ENCODE peak calls at places on chromosomes 5 and 9, in four cellular contexts. One of them, this sample, is unnamed.

GRCh38 chr9:108569624-108570023 is 286.2 kb downstream of the ACTL7B start:
- DNase-seq in H1: no peak
- DNase-seq in HepG2: no peak
- DNase-seq in K562: no peak
- DNase-seq in this sample: no peak

GRCh38 chr5:65728219-65728618 is 6.2 kb downstream of the NLN start:
- DNase-seq in K562: no peak
- DNase-seq in HepG2: no peak
- DNase-seq in H1: no peak
- DNase-seq in this sample: no peak

GRCh38 chr5:24208540-24209141 is 436.1 kb downstream of the CDH10 start:
- DNase-seq in HepG2: no peak
- DNase-seq in K562: no peak
- DNase-seq in H1: peak; percentile 13
- DNase-seq in this sample: no peak

GRCh38 chr5:137605377-137605776 is 106.3 kb upstream of the SPOCK1 start:
- DNase-seq in HepG2: no peak
- DNase-seq in K562: no peak
- DNase-seq in H1: no peak
- DNase-seq in this sample: no peak

GRCh38 chr5:134059758-134060495 is 54.6 kb upstream of the TCF7 start:
- DNase-seq in K562: no peak
- DNase-seq in H1: no peak
- DNase-seq in HepG2: no peak
- DNase-seq in this sample: no peak

GRCh38 chr5:168315991-168316578 is 24.6 kb downstream of the WWC1 start:
- DNase-seq in K562: no peak
- DNase-seq in H1: no peak
- DNase-seq in HepG2: peak; percentile 86
- DNase-seq in this sample: no peak

GRCh38 chr9:108130896-108131295 is 641.3 kb upstream of the KLF4 start:
- DNase-seq in HepG2: no peak
- DNase-seq in K562: no peak
- DNase-seq in H1: no peak
- DNase-seq in this sample: no peak

GRCh38 chr5:78566747-78567449 is 81.7 kb downstream of the LHFPL2 start:
- DNase-seq in HepG2: no peak
- DNase-seq in H1: no peak
- DNase-seq in K562: no peak
- DNase-seq in this sample: no peak

GRCh38 chr9:5578018-5578697 is 50.7 kb upstream of the RIC1 start:
- DNase-seq in H1: no peak
- DNase-seq in K562: no peak
- DNase-seq in HepG2: no peak
- DNase-seq in this sample: no peak

GRCh38 chr5:99105216-99105615 is 176.4 kb upstream of the CHD1 start:
- DNase-seq in H1: no peak
- DNase-seq in K562: no peak
- DNase-seq in HepG2: no peak
- DNase-seq in this sample: no peak

GRCh38 chr9:121984726-121985402 is 108.2 kb downstream of the TTLL11 start:
- DNase-seq in K562: no peak
- DNase-seq in H1: no peak
- DNase-seq in HepG2: no peak
- DNase-seq in this sample: no peak

GRCh38 chr5:115033861-115034260 is 135.8 kb downstream of the TRIM36 start:
- DNase-seq in HepG2: peak; percentile 6
- DNase-seq in H1: peak; percentile 39
- DNase-seq in K562: no peak
- DNase-seq in this sample: no peak

GRCh38 chr5:172140120-172140519 is 47.9 kb downstream of the STK10 start:
- DNase-seq in K562: no peak
- DNase-seq in H1: no peak
- DNase-seq in HepG2: no peak
- DNase-seq in this sample: no peak

GRCh38 chr5:150142800-150143724 is 12.6 kb downstream of the PDGFRB start:
- DNase-seq in HepG2: peak; percentile 91
- DNase-seq in H1: no peak
- DNase-seq in K562: peak; percentile 51
- DNase-seq in this sample: no peak

GRCh38 chr9:79233542-79233941 is 338.2 kb upstream of the TLE4 start:
- DNase-seq in H1: peak; percentile 34
- DNase-seq in K562: peak; percentile 6
- DNase-seq in HepG2: peak; percentile 33
- DNase-seq in this sample: no peak

GRCh38 chr5:102223542-102224444 is 72.3 kb downstream of the SLCO4C1 start:
- DNase-seq in HepG2: peak; percentile 68
- DNase-seq in K562: peak; percentile 7
- DNase-seq in H1: no peak
- DNase-seq in this sample: no peak

GRCh38 chr5:99130081-99130480 is 201.3 kb upstream of the CHD1 start:
- DNase-seq in H1: no peak
- DNase-seq in K562: no peak
- DNase-seq in HepG2: no peak
- DNase-seq in this sample: no peak

GRCh38 chr9:15253197-15253596 is 53.8 kb downstream of the TTC39B start:
- DNase-seq in HepG2: no peak
- DNase-seq in H1: no peak
- DNase-seq in K562: no peak
- DNase-seq in this sample: no peak

GRCh38 chr9:128370367-128370751 is 815 bp upstream of the URM1 start:
- DNase-seq in H1: no peak
- DNase-seq in HepG2: no peak
- DNase-seq in K562: no peak
- DNase-seq in this sample: no peak

GRCh38 chr5:155728146-155728856 is 598.7 kb upstream of the SGCD start:
- DNase-seq in H1: no peak
- DNase-seq in K562: no peak
- DNase-seq in HepG2: no peak
- DNase-seq in this sample: no peak

GRCh38 chr5:53819482-53819881 is 259.0 kb downstream of the NDUFS4 start:
- DNase-seq in H1: no peak
- DNase-seq in HepG2: no peak
- DNase-seq in K562: peak; percentile 67
- DNase-seq in this sample: no peak

GRCh38 chr9:98304381-98304780 is 48.9 kb upstream of the TBC1D2 start:
- DNase-seq in HepG2: no peak
- DNase-seq in H1: no peak
- DNase-seq in K562: no peak
- DNase-seq in this sample: no peak

GRCh38 chr9:134063088-134063875 is 4.5 kb downstream of the BRD3 start:
- DNase-seq in H1: no peak
- DNase-seq in HepG2: no peak
- DNase-seq in K562: no peak
- DNase-seq in this sample: no peak

GRCh38 chr9:107487521-107488399 is 1.8 kb downstream of the KLF4 start:
- DNase-seq in HepG2: no peak
- DNase-seq in K562: no peak
- DNase-seq in H1: peak; percentile 47
- DNase-seq in this sample: no peak

GRCh38 chr5:134637106-134637721 is 4.6 kb upstream of the SAR1B start:
- DNase-seq in HepG2: no peak
- DNase-seq in H1: no peak
- DNase-seq in K562: no peak
- DNase-seq in this sample: no peak

GRCh38 chr5:168786142-168786541 is 207.0 kb upstream of the PANK3 start:
- DNase-seq in K562: no peak
- DNase-seq in HepG2: no peak
- DNase-seq in H1: no peak
- DNase-seq in this sample: no peak

GRCh38 chr5:89584339-89584956 is 701.5 kb upstream of the MEF2C start:
- DNase-seq in H1: no peak
- DNase-seq in K562: no peak
- DNase-seq in HepG2: no peak
- DNase-seq in this sample: no peak

GRCh38 chr9:106450549-106450948 is 412.4 kb upstream of the ZNF462 start:
- DNase-seq in HepG2: no peak
- DNase-seq in K562: no peak
- DNase-seq in H1: no peak
- DNase-seq in this sample: no peak

GRCh38 chr9:113919422-113919821 is 43.3 kb downstream of the ZNF618 start:
- DNase-seq in K562: no peak
- DNase-seq in H1: no peak
- DNase-seq in HepG2: no peak
- DNase-seq in this sample: no peak

GRCh38 chr5:36150676-36151433 is 832 bp downstream of the LMBRD2 start:
- DNase-seq in H1: no peak
- DNase-seq in HepG2: peak; percentile 62
- DNase-seq in K562: peak; percentile 74
- DNase-seq in this sample: no peak

GRCh38 chr5:1666812-1667588 is 132.6 kb downstream of the MRPL36 start:
- DNase-seq in HepG2: no peak
- DNase-seq in K562: peak; percentile 87
- DNase-seq in H1: no peak
- DNase-seq in this sample: no peak

GRCh38 chr9:12770261-12770660 is 4.6 kb upstream of the LURAP1L start:
- DNase-seq in K562: no peak
- DNase-seq in HepG2: no peak
- DNase-seq in H1: no peak
- DNase-seq in this sample: no peak

GRCh38 chr5:147780924-147781530 is 1.5 kb downstream of the JAKMIP2 start:
- DNase-seq in H1: no peak
- DNase-seq in HepG2: no peak
- DNase-seq in K562: no peak
- DNase-seq in this sample: no peak

GRCh38 chr9:129200255-129200654 is 22.2 kb upstream of the IER5L start:
- DNase-seq in HepG2: no peak
- DNase-seq in H1: no peak
- DNase-seq in K562: no peak
- DNase-seq in this sample: no peak

GRCh38 chr5:80275347-80275746 is 19.5 kb upstream of the SERINC5 start:
- DNase-seq in HepG2: peak; percentile 40
- DNase-seq in K562: peak; percentile 19
- DNase-seq in H1: no peak
- DNase-seq in this sample: no peak

GRCh38 chr5:33890633-33891032 is 1.2 kb downstream of the ADAMTS12 start:
- DNase-seq in HepG2: no peak
- DNase-seq in H1: no peak
- DNase-seq in K562: no peak
- DNase-seq in this sample: no peak
- TF ChIP-seq HDAC6 in HepG2: no peak
- TF ChIP-seq HDAC6 in H1: no peak
- TF ChIP-seq HDAC6 in K562: no peak
- TF ChIP-seq HDAC6 in this sample: no peak

DNA sequence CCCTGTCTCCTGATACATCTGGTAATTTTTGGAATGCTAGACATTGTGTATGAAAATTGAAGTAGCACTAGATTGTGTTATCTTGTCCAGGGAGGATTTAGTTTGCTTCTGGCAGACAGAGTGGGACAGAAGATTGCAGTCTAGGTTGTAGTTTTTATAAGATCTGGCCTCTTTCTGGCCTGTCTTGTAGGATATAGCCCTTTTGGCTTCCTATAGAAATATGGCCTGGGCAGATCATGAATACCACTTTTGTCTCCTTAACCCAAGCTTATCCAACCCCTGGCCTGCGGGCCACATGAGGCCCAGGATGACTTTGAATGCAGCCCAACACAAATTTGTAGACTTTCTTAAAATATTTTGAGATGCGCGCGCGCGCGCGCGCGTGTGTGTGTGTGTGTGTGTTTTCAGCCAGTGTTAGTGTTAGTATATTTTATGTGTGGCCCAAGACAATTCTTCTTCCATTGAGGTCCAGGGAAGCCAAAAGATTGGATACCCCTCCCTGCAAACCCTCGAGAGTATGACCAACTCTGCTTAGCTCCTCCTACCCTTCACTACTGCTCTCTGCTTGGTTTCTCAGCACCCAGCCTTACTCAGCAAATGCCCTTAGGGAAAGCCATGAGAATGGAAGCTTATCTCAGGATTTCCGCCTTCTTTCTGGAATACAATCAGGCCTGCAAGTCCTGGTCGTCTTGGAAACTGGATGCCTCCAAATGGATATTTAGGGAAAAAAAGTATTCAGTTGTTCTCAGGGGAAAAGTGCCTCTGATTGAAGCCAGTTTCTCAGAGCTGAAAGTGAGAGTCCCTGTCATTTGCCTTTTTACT is 26.6 kb downstream of the ANKRD33B start:
- DNase-seq in K562: peak; percentile 66
- DNase-seq in HepG2: no peak
- DNase-seq in H1: peak; percentile 53
- DNase-seq in this sample: no peak
- TF ChIP-seq HDAC6 in K562: no peak
- TF ChIP-seq HDAC6 in HepG2: no peak
- TF ChIP-seq HDAC6 in H1: no peak
- TF ChIP-seq HDAC6 in this sample: no peak

GRCh38 chr9:136927343-136928261 is 16.9 kb downstream of the FBXW5 start:
- DNase-seq in HepG2: no peak
- DNase-seq in K562: no peak
- DNase-seq in H1: no peak
- DNase-seq in this sample: no peak
- TF ChIP-seq HDAC6 in HepG2: no peak
- TF ChIP-seq HDAC6 in K562: no peak
- TF ChIP-seq HDAC6 in H1: no peak
- TF ChIP-seq HDAC6 in this sample: no peak

DNA sequence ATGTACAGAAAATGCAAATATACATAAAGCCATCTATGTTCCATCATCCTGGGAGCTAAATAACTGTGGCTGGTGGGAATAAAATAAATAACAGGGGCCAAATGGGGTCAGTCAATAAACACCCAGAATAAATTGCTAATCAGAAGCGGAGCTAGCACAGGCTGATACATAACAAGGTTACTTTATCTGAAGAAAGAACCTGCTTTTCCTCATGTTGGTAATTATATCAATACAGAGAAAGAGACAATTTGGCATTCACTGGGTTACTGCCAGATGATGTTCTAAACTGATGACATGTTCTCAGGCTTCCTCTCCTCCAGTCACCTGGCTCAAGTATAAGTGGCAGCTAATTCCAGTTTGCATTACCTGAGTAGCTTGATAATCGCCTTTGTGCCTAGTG is 144.9 kb upstream of the CD180 start:
- DNase-seq in H1: no peak
- DNase-seq in K562: no peak
- DNase-seq in HepG2: no peak
- DNase-seq in this sample: no peak
- TF ChIP-seq HDAC6 in H1: no peak
- TF ChIP-seq HDAC6 in K562: no peak
- TF ChIP-seq HDAC6 in HepG2: no peak
- TF ChIP-seq HDAC6 in this sample: no peak

GRCh38 chr9:16542290-16542689 is 328.2 kb downstream of the BNC2 start:
- DNase-seq in H1: no peak
- DNase-seq in K562: no peak
- DNase-seq in HepG2: no peak
- DNase-seq in this sample: peak; percentile 25
- TF ChIP-seq HDAC6 in H1: no peak
- TF ChIP-seq HDAC6 in K562: no peak
- TF ChIP-seq HDAC6 in HepG2: no peak
- TF ChIP-seq HDAC6 in this sample: no peak

GRCh38 chr5:34412769-34413168 is 243.4 kb upstream of the RAI14 start:
- DNase-seq in K562: no peak
- DNase-seq in HepG2: no peak
- DNase-seq in H1: no peak
- DNase-seq in this sample: no peak
- TF ChIP-seq HDAC6 in K562: no peak
- TF ChIP-seq HDAC6 in HepG2: no peak
- TF ChIP-seq HDAC6 in H1: no peak
- TF ChIP-seq HDAC6 in this sample: no peak

This sample was measured in GM12878.